ENCODE peak calls at places on chromosomes 2 and 18, in six cellular contexts. L, W, C, Y, O and M are unnamed samples. For H3K4me1, the result is how much of the 10 kb centered on the place peaks cover.

GRCh38 chr2:57981369-57981768 is 65.2 kb upstream of the VRK2 start:
- DNase-seq in O (no peak), W (no peak), C (no peak), L (no peak), Y (no peak), M (no peak)

GRCh38 chr2:11011359-11011758 is 99.6 kb downstream of the KCNF1 start:
- DNase-seq in L (no peak), Y (no peak), W (no peak), O (no peak), C (no peak), M (no peak)

GRCh38 chr2:226295123-226295522 is 504.5 kb downstream of the IRS1 start:
- DNase-seq in C (no peak), W (no peak), O (no peak), Y (no peak), L (no peak), M (no peak)

GRCh38 chr2:152740743-152741328 is 22.4 kb downstream of the ARL6IP6 start:
- DNase-seq in C (peak), L (peak), W (no peak), O (no peak), Y (no peak), M (no peak)

GRCh38 chr18:79935098-79935480 is 16.4 kb downstream of the SLC66A2 start:
- DNase-seq in L (no peak), Y (peak), C (no peak), O (peak), W (no peak), M (no peak)

GRCh38 chr18:54852780-54853675 is 24.8 kb downstream of the RAB27B start:
- DNase-seq in W (no peak), C (no peak), O (no peak), L (no peak), Y (no peak), M (no peak)

GRCh38 chr2:170465241-170465640 is 249.9 kb upstream of the SP5 start:
- DNase-seq in C (no peak), L (peak), O (no peak), W (no peak), Y (no peak), M (peak)

GRCh38 chr2:25078171-25079049 is 36.5 kb downstream of the EFR3B start:
- DNase-seq in C (peak), L (peak), W (no peak), O (no peak), Y (no peak), M (no peak)

GRCh38 chr2:112881217-112882000 is 29.6 kb upstream of the IL37 start:
- DNase-seq in Y (no peak), L (peak), C (peak), W (no peak), O (no peak), M (no peak)

GRCh38 chr2:1603059-1603458 is 141.3 kb downstream of the PXDN start:
- DNase-seq in O (peak), W (no peak), L (no peak), Y (no peak), C (no peak), M (no peak)

GRCh38 chr2:5021148-5021547 is 671.0 kb upstream of the SOX11 start:
- DNase-seq in Y (no peak), L (no peak), W (no peak), O (no peak), C (no peak), M (no peak)

GRCh38 chr18:6476201-6476600 is 61.5 kb upstream of the L3MBTL4 start:
- DNase-seq in Y (no peak), W (no peak), L (no peak), O (no peak), C (no peak), M (no peak)

GRCh38 chr2:20051518-20052228 is at the start of gene LAPTM4A:
- DNase-seq in W (peak), L (peak), O (peak), C (peak), Y (peak), M (peak)
- TF ChIP-seq POLR2A in W (peak), L (peak), O (peak), C (peak), Y (peak), M (peak)

GRCh38 chr18:32025744-32026143 is 7.1 kb downstream of the RNF125 start:
- DNase-seq in W (no peak), L (no peak), C (no peak), Y (no peak), O (no peak), M (no peak)
- H3K4me1 ChIP-seq in W (under half), L (under half), C (under half), Y (under half), O (under half), M (under half)

GRCh38 chr2:71832388-71832787 is 315.3 kb downstream of the CYP26B1 start:
- DNase-seq in Y (no peak), L (no peak), O (no peak), W (no peak), C (no peak), M (no peak)
- H3K27ac ChIP-seq in Y (no peak), L (no peak), O (no peak), W (no peak), C (no peak), M (no peak)

DNA sequence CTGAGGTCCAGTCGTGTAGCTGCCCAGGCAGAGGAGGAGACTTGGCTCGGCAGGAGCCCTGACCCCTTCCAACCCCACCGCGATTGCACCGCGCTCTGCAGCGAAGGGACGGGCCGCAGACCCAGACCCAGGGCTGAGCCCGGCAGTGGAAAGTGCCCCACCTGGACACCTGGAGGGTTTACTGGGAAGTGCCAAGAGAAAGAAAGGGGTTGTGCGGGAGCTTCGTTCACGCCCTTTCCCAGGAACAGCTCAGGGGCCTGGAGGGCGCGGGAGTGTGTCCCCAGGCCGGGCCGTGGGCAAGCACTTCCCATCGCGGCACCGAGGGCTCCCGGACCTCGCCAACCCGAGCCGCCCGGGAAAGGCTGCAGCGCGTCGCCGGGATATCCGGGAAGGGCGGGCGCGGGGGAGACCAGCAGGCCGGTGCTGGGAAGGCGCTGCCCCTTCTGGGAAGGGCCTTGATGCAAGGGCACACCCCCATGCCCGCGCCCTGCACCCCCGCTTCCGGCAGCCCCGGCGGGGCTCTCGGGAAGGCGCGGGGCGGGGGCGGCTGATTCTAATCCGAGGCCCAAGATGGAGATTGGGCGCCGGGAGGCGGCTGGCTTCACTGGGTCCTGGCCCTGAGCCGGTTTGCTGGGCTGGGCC is 36.1 kb upstream of the MRPL33 start:
- DNase-seq in W (peak), L (no peak), O (peak), Y (peak), C (no peak), M (peak)
- TF ChIP-seq POLR2A in W (peak), L (no peak), O (peak), Y (peak), C (no peak), M (peak)

DNA sequence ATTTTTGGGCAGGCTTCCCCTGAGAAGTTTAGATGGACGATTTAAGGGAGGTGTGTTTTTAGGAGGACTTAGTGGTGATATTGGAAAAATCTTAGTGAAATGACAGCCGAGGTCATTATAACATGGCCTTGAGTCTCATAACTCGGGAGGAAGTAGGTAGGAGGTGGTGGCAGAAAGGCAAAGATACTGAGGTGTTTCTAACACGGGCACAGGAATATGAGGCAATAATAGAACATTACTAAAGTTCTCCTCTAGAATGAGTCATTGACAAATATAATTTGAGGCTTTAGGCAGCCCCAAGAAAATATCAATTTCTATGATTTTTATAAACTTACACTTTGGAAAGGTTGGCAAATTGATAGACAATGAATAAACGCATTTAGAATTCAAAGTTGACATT is 146.1 kb upstream of the ZEB2 start:
- DNase-seq in O (no peak), C (no peak), Y (no peak), W (no peak), L (no peak), M (no peak)
- H3K4me1 ChIP-seq in O (under half), C (under half), Y (under half), W (under half), L (under half), M (under half)

GRCh38 chr2:161972232-161972631 is 101.8 kb downstream of the DPP4 start:
- DNase-seq in L (no peak), C (no peak), Y (no peak), O (no peak), W (no peak), M (no peak)
- H3K27ac ChIP-seq in L (no peak), C (no peak), Y (no peak), O (no peak), W (no peak), M (no peak)

DNA sequence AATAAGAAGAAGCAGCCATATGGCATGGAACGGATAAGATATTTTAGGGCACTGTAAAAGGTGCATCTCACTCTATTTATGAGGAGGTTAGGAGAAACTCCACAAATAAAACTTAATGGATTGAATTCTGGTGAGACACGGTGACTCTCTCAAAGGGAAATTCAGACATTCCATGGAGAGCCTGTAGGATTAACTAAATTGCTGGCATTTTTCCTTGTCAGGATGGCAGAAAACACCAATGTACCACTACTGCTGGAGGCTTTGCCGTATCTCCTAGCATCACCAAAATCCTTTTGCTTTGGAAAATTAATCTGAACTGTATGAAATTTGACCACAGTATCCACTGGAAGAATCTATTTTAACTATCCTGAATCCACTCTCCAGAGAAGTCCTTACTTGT is 79.3 kb downstream of the RBM43 start:
- DNase-seq in W (no peak), C (no peak), O (no peak), Y (no peak), L (no peak), M (no peak)
- TF ChIP-seq POLR2A in W (no peak), C (no peak), O (no peak), Y (no peak), L (no peak), M (no peak)